ENCODE peak calls at places on chromosomes 16 and 17, in seven cellular contexts. One of them, this sample, is unnamed.

GRCh38 chr16:2022723-2023097 is 3.1 kb downstream of the NPW start:
- DNase-seq in A549: peak
- DNase-seq in ELR: peak
- DNase-seq in glomerular endothelial cell: no peak
- DNase-seq in CD8-positive, alpha-beta memory T cell: no peak
- DNase-seq in stimulated activated CD4-positive, alpha-beta T cell treated with anti-CD3 and anti-CD28 coated beads, Interleukin-15, amount 100 ng/mL, for 1 hour: no peak
- DNase-seq in iris pigment epithelial cell: peak
- DNase-seq in this sample: no peak

GRCh38 chr16:7492122-7492521 is 159.5 kb downstream of the RBFOX1 start:
- DNase-seq in glomerular endothelial cell: no peak
- DNase-seq in CD8-positive, alpha-beta memory T cell: no peak
- DNase-seq in ELR: no peak
- DNase-seq in A549: no peak
- DNase-seq in stimulated activated CD4-positive, alpha-beta T cell treated with anti-CD3 and anti-CD28 coated beads, Interleukin-15, amount 100 ng/mL, for 1 hour: no peak
- DNase-seq in iris pigment epithelial cell: no peak
- DNase-seq in this sample: no peak

GRCh38 chr16:52993179-52993578 is 59.5 kb downstream of the CHD9NB start:
- DNase-seq in iris pigment epithelial cell: no peak
- DNase-seq in A549: no peak
- DNase-seq in CD8-positive, alpha-beta memory T cell: no peak
- DNase-seq in stimulated activated CD4-positive, alpha-beta T cell treated with anti-CD3 and anti-CD28 coated beads, Interleukin-15, amount 100 ng/mL, for 1 hour: no peak
- DNase-seq in ELR: no peak
- DNase-seq in glomerular endothelial cell: no peak
- DNase-seq in this sample: no peak

GRCh38 chr17:73301359-73301758 is 10.4 kb downstream of the CDC42EP4 start:
- DNase-seq in CD8-positive, alpha-beta memory T cell: no peak
- DNase-seq in ELR: no peak
- DNase-seq in A549: no peak
- DNase-seq in glomerular endothelial cell: no peak
- DNase-seq in stimulated activated CD4-positive, alpha-beta T cell treated with anti-CD3 and anti-CD28 coated beads, Interleukin-15, amount 100 ng/mL, for 1 hour: no peak
- DNase-seq in iris pigment epithelial cell: no peak
- DNase-seq in this sample: no peak

GRCh38 chr17:29623283-29623647 is 553 bp upstream of the CORO6 start:
- DNase-seq in CD8-positive, alpha-beta memory T cell: no peak
- DNase-seq in glomerular endothelial cell: no peak
- DNase-seq in stimulated activated CD4-positive, alpha-beta T cell treated with anti-CD3 and anti-CD28 coated beads, Interleukin-15, amount 100 ng/mL, for 1 hour: no peak
- DNase-seq in iris pigment epithelial cell: no peak
- DNase-seq in ELR: no peak
- DNase-seq in A549: no peak
- DNase-seq in this sample: no peak

GRCh38 chr16:79253100-79253631 is 347.4 kb downstream of the MAF start:
- DNase-seq in A549: no peak
- DNase-seq in glomerular endothelial cell: no peak
- DNase-seq in CD8-positive, alpha-beta memory T cell: no peak
- DNase-seq in stimulated activated CD4-positive, alpha-beta T cell treated with anti-CD3 and anti-CD28 coated beads, Interleukin-15, amount 100 ng/mL, for 1 hour: no peak
- DNase-seq in iris pigment epithelial cell: no peak
- DNase-seq in ELR: no peak
- DNase-seq in this sample: no peak

GRCh38 chr17:83113792-83114191 is 34.4 kb downstream of the METRNL start:
- DNase-seq in stimulated activated CD4-positive, alpha-beta T cell treated with anti-CD3 and anti-CD28 coated beads, Interleukin-15, amount 100 ng/mL, for 1 hour: no peak
- DNase-seq in glomerular endothelial cell: no peak
- DNase-seq in A549: no peak
- DNase-seq in ELR: no peak
- DNase-seq in CD8-positive, alpha-beta memory T cell: no peak
- DNase-seq in iris pigment epithelial cell: no peak
- DNase-seq in this sample: no peak

GRCh38 chr17:1082579-1082978 is 85.7 kb downstream of the TIMM22 start:
- DNase-seq in iris pigment epithelial cell: peak
- DNase-seq in ELR: peak
- DNase-seq in stimulated activated CD4-positive, alpha-beta T cell treated with anti-CD3 and anti-CD28 coated beads, Interleukin-15, amount 100 ng/mL, for 1 hour: no peak
- DNase-seq in CD8-positive, alpha-beta memory T cell: no peak
- DNase-seq in A549: no peak
- DNase-seq in glomerular endothelial cell: no peak
- DNase-seq in this sample: no peak

GRCh38 chr17:77786740-77787505 is 171.6 kb upstream of the TNRC6C start:
- DNase-seq in ELR: no peak
- DNase-seq in iris pigment epithelial cell: no peak
- DNase-seq in glomerular endothelial cell: no peak
- DNase-seq in stimulated activated CD4-positive, alpha-beta T cell treated with anti-CD3 and anti-CD28 coated beads, Interleukin-15, amount 100 ng/mL, for 1 hour: no peak
- DNase-seq in A549: no peak
- DNase-seq in CD8-positive, alpha-beta memory T cell: no peak
- DNase-seq in this sample: no peak

GRCh38 chr17:14719942-14720341 is 419.1 kb downstream of the HS3ST3B1 start:
- DNase-seq in ELR: no peak
- DNase-seq in stimulated activated CD4-positive, alpha-beta T cell treated with anti-CD3 and anti-CD28 coated beads, Interleukin-15, amount 100 ng/mL, for 1 hour: no peak
- DNase-seq in A549: no peak
- DNase-seq in iris pigment epithelial cell: no peak
- DNase-seq in glomerular endothelial cell: no peak
- DNase-seq in CD8-positive, alpha-beta memory T cell: no peak
- DNase-seq in this sample: no peak

GRCh38 chr17:62186841-62187240 is 121.8 kb upstream of the MED13 start:
- DNase-seq in CD8-positive, alpha-beta memory T cell: no peak
- DNase-seq in ELR: no peak
- DNase-seq in iris pigment epithelial cell: no peak
- DNase-seq in stimulated activated CD4-positive, alpha-beta T cell treated with anti-CD3 and anti-CD28 coated beads, Interleukin-15, amount 100 ng/mL, for 1 hour: no peak
- DNase-seq in A549: no peak
- DNase-seq in glomerular endothelial cell: no peak
- DNase-seq in this sample: no peak

GRCh38 chr17:39754161-39754957 is 16.6 kb downstream of the GRB7 start:
- DNase-seq in iris pigment epithelial cell: peak
- DNase-seq in A549: peak
- DNase-seq in CD8-positive, alpha-beta memory T cell: peak
- DNase-seq in stimulated activated CD4-positive, alpha-beta T cell treated with anti-CD3 and anti-CD28 coated beads, Interleukin-15, amount 100 ng/mL, for 1 hour: peak
- DNase-seq in glomerular endothelial cell: no peak
- DNase-seq in ELR: peak
- DNase-seq in this sample: peak

GRCh38 chr17:57110579-57111367 is 25.7 kb downstream of the AKAP1 start:
- DNase-seq in CD8-positive, alpha-beta memory T cell: no peak
- DNase-seq in A549: no peak
- DNase-seq in glomerular endothelial cell: no peak
- DNase-seq in stimulated activated CD4-positive, alpha-beta T cell treated with anti-CD3 and anti-CD28 coated beads, Interleukin-15, amount 100 ng/mL, for 1 hour: no peak
- DNase-seq in ELR: no peak
- DNase-seq in iris pigment epithelial cell: peak
- DNase-seq in this sample: no peak

GRCh38 chr17:83192161-83192788 is 112.9 kb downstream of the METRNL start:
- DNase-seq in CD8-positive, alpha-beta memory T cell: no peak
- DNase-seq in A549: no peak
- DNase-seq in glomerular endothelial cell: no peak
- DNase-seq in stimulated activated CD4-positive, alpha-beta T cell treated with anti-CD3 and anti-CD28 coated beads, Interleukin-15, amount 100 ng/mL, for 1 hour: no peak
- DNase-seq in iris pigment epithelial cell: no peak
- DNase-seq in ELR: peak
- DNase-seq in this sample: peak